ENCODE peak calls at places on chromosomes 5 and 9, in nine cellular contexts. P is AG08396, H is NCI-H2171, A is H4, N is sciatic nerve, X is kidney tubule cell, I is uterus, T is OCI-M1, S is pulmonary artery endothelial cell. K is an unnamed sample.

GRCh38 chr9:110891760-110892159 is 146.5 kb downstream of the LPAR1 start:
- DNase-seq in P (no peak), H (no peak), A (no peak), N (no peak), X (peak; percentile 67), I (no peak), T (no peak), S (no peak), K (no peak)

GRCh38 chr5:120093178-120093577 is 370.9 kb upstream of the PRR16 start:
- DNase-seq in P (no peak), H (no peak), A (no peak), N (peak; percentile 47), X (no peak), I (no peak), T (peak; percentile 67), S (no peak), K (no peak)

GRCh38 chr5:68196876-68197275 is 18.7 kb upstream of the PIK3R1 start:
- DNase-seq in P (no peak), H (no peak), A (no peak), N (no peak), X (no peak), I (no peak), T (no peak), S (no peak), K (no peak)

GRCh38 chr5:14325369-14325768 is 182.2 kb downstream of the TRIO start:
- DNase-seq in P (no peak), H (no peak), A (no peak), N (no peak), X (no peak), I (no peak), T (no peak), S (no peak), K (no peak)

GRCh38 chr9:21840647-21841046 is 38.2 kb downstream of the MTAP start:
- DNase-seq in P (no peak), H (no peak), A (no peak), N (no peak), X (no peak), I (no peak), T (no peak), S (no peak), K (no peak)

GRCh38 chr5:169694221-169694620 is 57.1 kb downstream of the DOCK2 start:
- DNase-seq in P (no peak), H (no peak), A (no peak), N (no peak), X (peak; percentile 62), I (no peak), T (no peak), S (no peak), K (no peak)

GRCh38 chr5:61132559-61132958 is 29.7 kb downstream of the SMIM15 start:
- DNase-seq in P (no peak), H (no peak), A (peak; percentile 17), N (no peak), X (no peak), I (no peak), T (peak; percentile 44), S (no peak), K (no peak)

GRCh38 chr5:6750142-6750840 is 37.1 kb downstream of the TENT4A start:
- DNase-seq in P (no peak), H (no peak), A (no peak), N (peak; percentile 32), X (no peak), I (no peak), T (no peak), S (no peak), K (no peak)

GRCh38 chr9:96241391-96241809 is 60.6 kb downstream of the HSD17B3 start:
- DNase-seq in P (no peak), H (no peak), A (peak; percentile 90), N (no peak), X (peak; percentile 74), I (no peak), T (no peak), S (no peak), K (no peak)

GRCh38 chr5:164346785-164347630 is 841.6 kb downstream of the MAT2B start:
- DNase-seq in P (no peak), H (no peak), A (no peak), N (no peak), X (no peak), I (no peak), T (peak; percentile 75), S (no peak), K (no peak)

GRCh38 chr5:40733439-40733838 is 22.3 kb downstream of the TTC33 start:
- DNase-seq in P (no peak), H (no peak), A (no peak), N (no peak), X (no peak), I (no peak), T (peak; percentile 15), S (no peak), K (no peak)

GRCh38 chr9:83405674-83406255 is 132.4 kb downstream of the FRMD3 start:
- DNase-seq in P (no peak), H (no peak), A (no peak), N (no peak), X (no peak), I (no peak), T (no peak), S (no peak), K (peak; percentile 17)

GRCh38 chr5:170534177-170534576 is 30.4 kb downstream of the KCNIP1 start:
- DNase-seq in P (no peak), H (no peak), A (peak; percentile 54), N (no peak), X (peak; percentile 45), I (no peak), T (no peak), S (no peak), K (no peak)

GRCh38 chr9:135498381-135499126 is 1.9 kb upstream of the MRPS2 start:
- DNase-seq in P (no peak), H (no peak), A (no peak), N (peak; percentile 53), X (no peak), I (no peak), T (no peak), S (no peak), K (no peak)

GRCh38 chr9:128689820-128690683 is 1.0 kb downstream of the SET start:
- DNase-seq in P (peak; percentile 82), H (peak; percentile 73), A (peak; percentile 47), N (no peak), X (peak; percentile 41), I (peak; percentile 40), T (peak; percentile 44), S (no peak), K (peak; percentile 67)

GRCh38 chr9:81754245-81754644 is 64.9 kb upstream of the TLE1 start:
- DNase-seq in P (no peak), H (no peak), A (no peak), N (no peak), X (peak; percentile 92), I (no peak), T (no peak), S (no peak), K (no peak)

GRCh38 chr9:33686942-33687341 is 108.4 kb upstream of the PRSS3 start:
- DNase-seq in P (no peak), H (peak; percentile 72), A (no peak), N (no peak), X (no peak), I (no peak), T (no peak), S (no peak), K (no peak)

GRCh38 chr5:179345429-179346321 is at the start of gene ADAMTS2:
- DNase-seq in P (peak; percentile 93), H (peak; percentile 26), A (no peak), N (peak; percentile 84), X (peak; percentile 8), I (peak; percentile 80), T (no peak), S (no peak), K (no peak)

GRCh38 chr9:124130277-124131075 is 118.9 kb downstream of the LHX2 start:
- DNase-seq in P (no peak), H (no peak), A (no peak), N (no peak), X (no peak), I (no peak), T (no peak), S (no peak), K (no peak)

GRCh38 chr5:72063219-72063819 is 44.0 kb upstream of the MAP1B start:
- DNase-seq in P (no peak), H (no peak), A (peak; percentile 19), N (no peak), X (peak; percentile 9), I (no peak), T (peak; percentile 52), S (no peak), K (peak; percentile 13)

GRCh38 chr5:12592228-12592627 is 688.0 kb upstream of the CTNND2 start:
- DNase-seq in P (no peak), H (no peak), A (no peak), N (no peak), X (no peak), I (no peak), T (peak; percentile 19), S (no peak), K (no peak)

GRCh38 chr9:99296375-99296951 is 74.4 kb downstream of the SEC61B start:
- DNase-seq in P (peak; percentile 34), H (peak; percentile 94), A (no peak), N (peak; percentile 70), X (no peak), I (peak; percentile 19), T (no peak), S (no peak), K (no peak)

K was measured in SK-MEL-5.